ENCODE peak calls at places on chromosomes 5 and 9, in six cellular contexts. One of them, this sample, is unnamed.

GRCh38 chr5:157511656-157512644 is 51.9 kb downstream of the NIPAL4 start:
- DNase-seq in occipital lobe: peak; percentile 55
- DNase-seq in CD4-positive, CD25-positive, alpha-beta regulatory T cell: no peak
- DNase-seq in AG08395: peak; percentile 96
- DNase-seq in renal cortical epithelial cell: peak; percentile 98
- DNase-seq in fibroblast of mammary gland: peak; percentile 98
- DNase-seq in this sample: peak; percentile 74

GRCh38 chr5:179312557-179313235 is 32.6 kb downstream of the ADAMTS2 start:
- DNase-seq in occipital lobe: no peak
- DNase-seq in CD4-positive, CD25-positive, alpha-beta regulatory T cell: no peak
- DNase-seq in AG08395: no peak
- DNase-seq in renal cortical epithelial cell: no peak
- DNase-seq in fibroblast of mammary gland: no peak
- DNase-seq in this sample: no peak

GRCh38 chr5:377326-377981 is 55.9 kb downstream of the AHRR start:
- DNase-seq in occipital lobe: no peak
- DNase-seq in CD4-positive, CD25-positive, alpha-beta regulatory T cell: no peak
- DNase-seq in AG08395: no peak
- DNase-seq in renal cortical epithelial cell: no peak
- DNase-seq in fibroblast of mammary gland: no peak
- DNase-seq in this sample: no peak

GRCh38 chr5:65624570-65625555 is at the start of the genes SHLD3 and TRAPPC13:
- DNase-seq in occipital lobe: peak; percentile 83
- DNase-seq in CD4-positive, CD25-positive, alpha-beta regulatory T cell: peak; percentile 83
- DNase-seq in AG08395: peak; percentile 75
- DNase-seq in renal cortical epithelial cell: peak; percentile 88
- DNase-seq in fibroblast of mammary gland: peak; percentile 88
- DNase-seq in this sample: peak; percentile 38

GRCh38 chr9:110255417-110256141 is 728 bp downstream of the TXN start:
- DNase-seq in occipital lobe: peak; percentile 30
- DNase-seq in CD4-positive, CD25-positive, alpha-beta regulatory T cell: peak; percentile 21
- DNase-seq in AG08395: no peak
- DNase-seq in renal cortical epithelial cell: peak; percentile 66
- DNase-seq in fibroblast of mammary gland: peak; percentile 46
- DNase-seq in this sample: peak; percentile 51

GRCh38 chr9:24738421-24738961 is 192.8 kb upstream of the IZUMO3 start:
- DNase-seq in occipital lobe: no peak
- DNase-seq in CD4-positive, CD25-positive, alpha-beta regulatory T cell: no peak
- DNase-seq in AG08395: no peak
- DNase-seq in renal cortical epithelial cell: no peak
- DNase-seq in fibroblast of mammary gland: no peak
- DNase-seq in this sample: no peak

GRCh38 chr9:36762958-36763357 is 190.3 kb downstream of the MELK start:
- DNase-seq in occipital lobe: no peak
- DNase-seq in CD4-positive, CD25-positive, alpha-beta regulatory T cell: no peak
- DNase-seq in AG08395: no peak
- DNase-seq in renal cortical epithelial cell: no peak
- DNase-seq in fibroblast of mammary gland: no peak
- DNase-seq in this sample: no peak

GRCh38 chr9:130681769-130682489 is 11.7 kb upstream of the EXOSC2 start:
- DNase-seq in occipital lobe: peak; percentile 34
- DNase-seq in CD4-positive, CD25-positive, alpha-beta regulatory T cell: no peak
- DNase-seq in AG08395: no peak
- DNase-seq in renal cortical epithelial cell: no peak
- DNase-seq in fibroblast of mammary gland: no peak
- DNase-seq in this sample: no peak

GRCh38 chr5:128695791-128696520 is 157.9 kb upstream of the FBN2 start:
- DNase-seq in occipital lobe: no peak
- DNase-seq in CD4-positive, CD25-positive, alpha-beta regulatory T cell: no peak
- DNase-seq in AG08395: no peak
- DNase-seq in renal cortical epithelial cell: no peak
- DNase-seq in fibroblast of mammary gland: peak; percentile 30
- DNase-seq in this sample: no peak

GRCh38 chr5:38994329-38994927 is 79.8 kb downstream of the RICTOR start:
- DNase-seq in occipital lobe: no peak
- DNase-seq in CD4-positive, CD25-positive, alpha-beta regulatory T cell: no peak
- DNase-seq in AG08395: peak; percentile 64
- DNase-seq in renal cortical epithelial cell: peak; percentile 80
- DNase-seq in fibroblast of mammary gland: peak; percentile 79
- DNase-seq in this sample: no peak

GRCh38 chr9:123360161-123361085 is 4.4 kb downstream of the CRB2 start:
- DNase-seq in occipital lobe: no peak
- DNase-seq in CD4-positive, CD25-positive, alpha-beta regulatory T cell: no peak
- DNase-seq in AG08395: no peak
- DNase-seq in renal cortical epithelial cell: no peak
- DNase-seq in fibroblast of mammary gland: no peak
- DNase-seq in this sample: no peak

GRCh38 chr5:132427285-132428146 is 58.0 kb downstream of the SLC22A5 start:
- DNase-seq in occipital lobe: no peak
- DNase-seq in CD4-positive, CD25-positive, alpha-beta regulatory T cell: peak; percentile 39
- DNase-seq in AG08395: no peak
- DNase-seq in renal cortical epithelial cell: peak; percentile 46
- DNase-seq in fibroblast of mammary gland: no peak
- DNase-seq in this sample: no peak

GRCh38 chr9:95605087-95605486 is 88.3 kb upstream of the PTCH1 start:
- DNase-seq in occipital lobe: no peak
- DNase-seq in CD4-positive, CD25-positive, alpha-beta regulatory T cell: no peak
- DNase-seq in AG08395: no peak
- DNase-seq in renal cortical epithelial cell: no peak
- DNase-seq in fibroblast of mammary gland: no peak
- DNase-seq in this sample: no peak

GRCh38 chr9:9499546-9499945 is 1113.3 kb downstream of the PTPRD start:
- DNase-seq in occipital lobe: no peak
- DNase-seq in CD4-positive, CD25-positive, alpha-beta regulatory T cell: no peak
- DNase-seq in AG08395: no peak
- DNase-seq in renal cortical epithelial cell: no peak
- DNase-seq in fibroblast of mammary gland: no peak
- DNase-seq in this sample: no peak

GRCh38 chr5:157603333-157604190 is 28.0 kb upstream of the ADAM19 start:
- DNase-seq in occipital lobe: no peak
- DNase-seq in CD4-positive, CD25-positive, alpha-beta regulatory T cell: peak; percentile 52
- DNase-seq in AG08395: peak; percentile 76
- DNase-seq in renal cortical epithelial cell: peak; percentile 96
- DNase-seq in fibroblast of mammary gland: peak; percentile 89
- DNase-seq in this sample: peak; percentile 44

GRCh38 chr5:139458580-139459407 is 3.7 kb downstream of the ECSCR start:
- DNase-seq in occipital lobe: no peak
- DNase-seq in CD4-positive, CD25-positive, alpha-beta regulatory T cell: peak; percentile 67
- DNase-seq in AG08395: peak; percentile 91
- DNase-seq in renal cortical epithelial cell: peak; percentile 51
- DNase-seq in fibroblast of mammary gland: peak; percentile 84
- DNase-seq in this sample: no peak

GRCh38 chr9:72905514-72906480 is 47.1 kb downstream of the ALDH1A1 start:
- DNase-seq in occipital lobe: no peak
- DNase-seq in CD4-positive, CD25-positive, alpha-beta regulatory T cell: no peak
- DNase-seq in AG08395: no peak
- DNase-seq in renal cortical epithelial cell: no peak
- DNase-seq in fibroblast of mammary gland: no peak
- DNase-seq in this sample: no peak

GRCh38 chr9:72352911-72353388 is 12.1 kb downstream of the ZFAND5 start:
- DNase-seq in occipital lobe: no peak
- DNase-seq in CD4-positive, CD25-positive, alpha-beta regulatory T cell: no peak
- DNase-seq in AG08395: no peak
- DNase-seq in renal cortical epithelial cell: no peak
- DNase-seq in fibroblast of mammary gland: no peak
- DNase-seq in this sample: no peak

GRCh38 chr5:435156-435790 is 7.7 kb upstream of the EXOC3 start:
- DNase-seq in occipital lobe: no peak
- DNase-seq in CD4-positive, CD25-positive, alpha-beta regulatory T cell: no peak
- DNase-seq in AG08395: no peak
- DNase-seq in renal cortical epithelial cell: no peak
- DNase-seq in fibroblast of mammary gland: no peak
- DNase-seq in this sample: no peak

GRCh38 chr5:168612996-168613395 is 33.8 kb upstream of the PANK3 start:
- DNase-seq in occipital lobe: no peak
- DNase-seq in CD4-positive, CD25-positive, alpha-beta regulatory T cell: no peak
- DNase-seq in AG08395: no peak
- DNase-seq in renal cortical epithelial cell: peak; percentile 4
- DNase-seq in fibroblast of mammary gland: no peak
- DNase-seq in this sample: no peak

GRCh38 chr5:77087484-77088291 is 603 bp upstream of the ZBED3 start:
- DNase-seq in occipital lobe: no peak
- DNase-seq in CD4-positive, CD25-positive, alpha-beta regulatory T cell: no peak
- DNase-seq in AG08395: no peak
- DNase-seq in renal cortical epithelial cell: no peak
- DNase-seq in fibroblast of mammary gland: no peak
- DNase-seq in this sample: no peak

GRCh38 chr9:133638076-133638475 is 1.9 kb downstream of the DBH start:
- DNase-seq in occipital lobe: no peak
- DNase-seq in CD4-positive, CD25-positive, alpha-beta regulatory T cell: no peak
- DNase-seq in AG08395: no peak
- DNase-seq in renal cortical epithelial cell: no peak
- DNase-seq in fibroblast of mammary gland: no peak
- DNase-seq in this sample: no peak

GRCh38 chr9:120464176-120464575 is 115.8 kb downstream of the CDK5RAP2 start:
- DNase-seq in occipital lobe: no peak
- DNase-seq in CD4-positive, CD25-positive, alpha-beta regulatory T cell: no peak
- DNase-seq in AG08395: no peak
- DNase-seq in renal cortical epithelial cell: no peak
- DNase-seq in fibroblast of mammary gland: peak; percentile 33
- DNase-seq in this sample: no peak

GRCh38 chr9:105449081-105449480 is 1.2 kb downstream of the FSD1L start:
- DNase-seq in occipital lobe: no peak
- DNase-seq in CD4-positive, CD25-positive, alpha-beta regulatory T cell: no peak
- DNase-seq in AG08395: no peak
- DNase-seq in renal cortical epithelial cell: no peak
- DNase-seq in fibroblast of mammary gland: peak; percentile 6
- DNase-seq in this sample: no peak

GRCh38 chr5:101943784-101944183 is 352.3 kb downstream of the SLCO4C1 start:
- DNase-seq in occipital lobe: no peak
- DNase-seq in CD4-positive, CD25-positive, alpha-beta regulatory T cell: no peak
- DNase-seq in AG08395: no peak
- DNase-seq in renal cortical epithelial cell: peak; percentile 5
- DNase-seq in fibroblast of mammary gland: no peak
- DNase-seq in this sample: no peak

GRCh38 chr5:176360894-176361436 is 599 bp downstream of the KIAA1191 start:
- DNase-seq in occipital lobe: no peak
- DNase-seq in CD4-positive, CD25-positive, alpha-beta regulatory T cell: no peak
- DNase-seq in AG08395: peak; percentile 6
- DNase-seq in renal cortical epithelial cell: no peak
- DNase-seq in fibroblast of mammary gland: peak; percentile 15
- DNase-seq in this sample: no peak

GRCh38 chr5:108818613-108819272 is 71.0 kb downstream of the FER start:
- DNase-seq in occipital lobe: no peak
- DNase-seq in CD4-positive, CD25-positive, alpha-beta regulatory T cell: no peak
- DNase-seq in AG08395: peak; percentile 54
- DNase-seq in renal cortical epithelial cell: peak; percentile 27
- DNase-seq in fibroblast of mammary gland: peak; percentile 61
- DNase-seq in this sample: no peak

GRCh38 chr9:115367321-115367720 is 249.4 kb upstream of the TNC start:
- DNase-seq in occipital lobe: no peak
- DNase-seq in CD4-positive, CD25-positive, alpha-beta regulatory T cell: no peak
- DNase-seq in AG08395: no peak
- DNase-seq in renal cortical epithelial cell: no peak
- DNase-seq in fibroblast of mammary gland: no peak
- DNase-seq in this sample: no peak

GRCh38 chr5:141513021-141513626 is 24.2 kb downstream of the PCDHGC5 start:
- DNase-seq in occipital lobe: peak; percentile 66
- DNase-seq in CD4-positive, CD25-positive, alpha-beta regulatory T cell: no peak
- DNase-seq in AG08395: no peak
- DNase-seq in renal cortical epithelial cell: no peak
- DNase-seq in fibroblast of mammary gland: peak; percentile 62
- DNase-seq in this sample: no peak

GRCh38 chr5:56575821-56576220 is 239.5 kb upstream of the MAP3K1 start:
- DNase-seq in occipital lobe: no peak
- DNase-seq in CD4-positive, CD25-positive, alpha-beta regulatory T cell: no peak
- DNase-seq in AG08395: no peak
- DNase-seq in renal cortical epithelial cell: peak; percentile 9
- DNase-seq in fibroblast of mammary gland: no peak
- DNase-seq in this sample: no peak

GRCh38 chr5:150057996-150058395 is 28.4 kb downstream of the CSF1R start:
- DNase-seq in occipital lobe: no peak
- DNase-seq in CD4-positive, CD25-positive, alpha-beta regulatory T cell: no peak
- DNase-seq in AG08395: no peak
- DNase-seq in renal cortical epithelial cell: no peak
- DNase-seq in fibroblast of mammary gland: no peak
- DNase-seq in this sample: no peak